ENCODE peak calls at places on chromosome 9, in four cellular contexts. T is frontal cortex; Z is stimulated activated naive CD8-positive, alpha-beta T cell treated with anti-CD3 and anti-CD28 coated beads, Interleukin-15, Interleukin-2, amounts not matched to agents 100 U/mL and 50 U/mL, for 24 hours; K is T1000. V is an unnamed sample.

GRCh38 chr9:135701067-135701967 is 668 bp upstream of the KCNT1 start:
- DNase-seq in K (no peak), Z (peak), T (no peak), V (no peak)

GRCh38 chr9:106438928-106439327 is 424.0 kb upstream of the ZNF462 start:
- DNase-seq in K (no peak), T (no peak), Z (no peak), V (no peak)

GRCh38 chr9:97387936-97388684 is 23.8 kb upstream of the TDRD7 start:
- DNase-seq in Z (no peak), K (no peak), T (no peak), V (no peak)

GRCh38 chr9:119365291-119366027 is 3.8 kb downstream of the BRINP1 start:
- DNase-seq in T (no peak), Z (no peak), K (no peak), V (no peak)

GRCh38 chr9:136353757-136354488 is 9.6 kb downstream of the DNLZ start:
- DNase-seq in T (no peak), K (no peak), Z (no peak), V (no peak)

GRCh38 chr9:136539427-136540412 is 6.1 kb downstream of the NOTCH1 start:
- DNase-seq in K (peak), Z (peak), T (peak), V (no peak)

GRCh38 chr9:111231801-111232580 is 98.0 kb downstream of the OR2K2 start:
- DNase-seq in K (no peak), T (no peak), Z (no peak), V (no peak)

GRCh38 chr9:93574900-93575705 is 1.3 kb upstream of the PHF2 start:
- DNase-seq in T (no peak), K (no peak), Z (no peak), V (no peak)

GRCh38 chr9:16289639-16290038 is 580.8 kb downstream of the BNC2 start:
- DNase-seq in Z (no peak), T (no peak), K (no peak), V (no peak)

GRCh38 chr9:137547687-137548543 is 2.3 kb downstream of the PNPLA7 start:
- DNase-seq in K (no peak), Z (no peak), T (no peak), V (no peak)

GRCh38 chr9:119004618-119004990 is 364.6 kb downstream of the BRINP1 start:
- DNase-seq in K (no peak), T (no peak), Z (no peak), V (no peak)

GRCh38 chr9:87547665-87548064 is 50.0 kb downstream of the DAPK1 start:
- DNase-seq in T (no peak), K (no peak), Z (no peak), V (no peak)

GRCh38 chr9:16023466-16023865 is 470.6 kb downstream of the CCDC171 start:
- DNase-seq in T (no peak), Z (no peak), K (no peak), V (no peak)

GRCh38 chr9:72305102-72305546 is 59.9 kb downstream of the ZFAND5 start:
- DNase-seq in K (no peak), Z (peak), T (no peak), V (no peak)

GRCh38 chr9:116278326-116278725 is 124.7 kb downstream of the PAPPA start:
- DNase-seq in K (no peak), T (no peak), Z (no peak), V (no peak)

GRCh38 chr9:14173730-14174129 is 140.2 kb downstream of the NFIB start:
- DNase-seq in Z (no peak), K (no peak), T (no peak), V (no peak)

GRCh38 chr9:107782789-107783188 is 293.2 kb upstream of the KLF4 start:
- DNase-seq in K (no peak), Z (no peak), T (no peak), V (no peak)

GRCh38 chr9:120561699-120562098 is 18.3 kb downstream of the CDK5RAP2 start:
- DNase-seq in K (no peak), Z (no peak), T (no peak), V (no peak)

GRCh38 chr9:116103976-116104820 is 49.4 kb upstream of the PAPPA start:
- DNase-seq in K (no peak), T (no peak), Z (no peak), V (no peak)

GRCh38 chr9:70093944-70094343 is 50.3 kb downstream of the MAMDC2 start:
- DNase-seq in T (no peak), K (no peak), Z (no peak), V (no peak)

GRCh38 chr9:101354143-101354764 is 30.6 kb downstream of the BAAT start:
- DNase-seq in T (no peak), Z (no peak), K (no peak), V (no peak)

GRCh38 chr9:125789196-125789595 is 42.0 kb downstream of the PBX3 start:
- DNase-seq in T (no peak), K (no peak), Z (no peak), V (no peak)

GRCh38 chr9:129370770-129371169 is 192.7 kb upstream of the IER5L start:
- DNase-seq in K (no peak), T (no peak), Z (no peak), V (no peak)

GRCh38 chr9:106752581-106752980 is 110.4 kb upstream of the ZNF462 start:
- DNase-seq in T (no peak), Z (no peak), K (no peak), V (no peak)

GRCh38 chr9:8599937-8600336 is 800.4 kb upstream of the DMAC1 start:
- DNase-seq in Z (no peak), T (no peak), K (no peak), V (no peak)

GRCh38 chr9:134054891-134055811 is 12.7 kb downstream of the BRD3 start:
- DNase-seq in K (no peak), Z (no peak), T (no peak), V (no peak)

GRCh38 chr9:129098328-129098727 is 12.3 kb downstream of the CRAT start:
- DNase-seq in Z (no peak), T (no peak), K (no peak), V (no peak)

GRCh38 chr9:37908698-37909186 is 4.8 kb upstream of the SLC25A51 start:
- DNase-seq in K (no peak), Z (no peak), T (no peak), V (no peak)

GRCh38 chr9:124179196-124180071 is 78.3 kb upstream of the NEK6 start:
- DNase-seq in T (no peak), K (no peak), Z (no peak), V (no peak)

GRCh38 chr9:12775963-12776774 is 1.3 kb downstream of the LURAP1L start:
- DNase-seq in T (peak), K (peak), Z (peak), V (peak)

GRCh38 chr9:37920471-37921167 is 16.7 kb upstream of the SLC25A51 start:
- DNase-seq in T (no peak), Z (peak), K (no peak), V (no peak)

GRCh38 chr9:112535811-112536210 is 49.2 kb downstream of the KIAA1958 start:
- DNase-seq in Z (no peak), T (no peak), K (no peak), V (no peak)